ENCODE peak calls at places on chromosomes 1 and 21, in four cellular contexts. F, G, Z and Y are unnamed samples.

GRCh38 chr1:192475329-192475728 is 100.2 kb upstream of the RGS1 start:
- DNase-seq in G (no peak), Z (no peak), F (no peak), Y (no peak)

GRCh38 chr1:221863635-221864034 is 121.7 kb upstream of the DUSP10 start:
- DNase-seq in F (no peak), G (no peak), Z (no peak), Y (peak; percentile 44)

GRCh38 chr1:94110021-94110761 is 10.8 kb downstream of the ABCA4 start:
- DNase-seq in Z (no peak), G (no peak), F (no peak), Y (no peak)

GRCh38 chr1:116352349-116352813 is 20.7 kb upstream of the ATP1A1 start:
- DNase-seq in G (no peak), Z (no peak), F (no peak), Y (no peak)

GRCh38 chr1:107318932-107319331 is 178.1 kb downstream of the NTNG1 start:
- DNase-seq in F (no peak), G (no peak), Z (no peak), Y (no peak)

GRCh38 chr1:7679873-7680790 is 91.0 kb upstream of the VAMP3 start:
- DNase-seq in F (peak; percentile 8), G (peak; percentile 53), Z (peak; percentile 67), Y (no peak)

GRCh38 chr1:175919001-175919400 is 175.6 kb upstream of the TNR start:
- DNase-seq in G (no peak), Z (no peak), F (no peak), Y (no peak)

GRCh38 chr1:169894424-169895145 is 889 bp upstream of the SCYL3 start:
- DNase-seq in G (no peak), F (no peak), Z (no peak), Y (no peak)

GRCh38 chr1:224726783-224727182 is 110.7 kb downstream of the CNIH3 start:
- DNase-seq in F (peak; percentile 97), Z (no peak), G (peak; percentile 97), Y (no peak)

GRCh38 chr1:110583505-110583904 is 22.7 kb downstream of the KCNA2 start:
- DNase-seq in G (no peak), F (no peak), Z (no peak), Y (no peak)

GRCh38 chr1:115983584-115983983 is 7.3 kb downstream of the SLC22A15 start:
- DNase-seq in F (no peak), Z (no peak), G (no peak), Y (no peak)

GRCh38 chr1:230179249-230179648 is 112.2 kb downstream of the GALNT2 start:
- DNase-seq in G (no peak), Z (no peak), F (no peak), Y (no peak)

GRCh38 chr1:32817815-32818786 is 648 bp downstream of the S100PBP start:
- DNase-seq in F (peak; percentile 40), G (peak; percentile 79), Z (peak; percentile 90), Y (peak; percentile 64)

GRCh38 chr1:169676001-169676400 is 35.4 kb downstream of the SELL start:
- DNase-seq in Z (no peak), F (peak; percentile 30), G (peak; percentile 65), Y (no peak)

GRCh38 chr1:180614746-180615145 is 17.1 kb upstream of the XPR1 start:
- DNase-seq in F (no peak), Z (no peak), G (no peak), Y (no peak)

GRCh38 chr1:93501829-93502369 is 54.0 kb downstream of the FNBP1L start:
- DNase-seq in G (no peak), F (no peak), Z (no peak), Y (no peak)

DNA sequence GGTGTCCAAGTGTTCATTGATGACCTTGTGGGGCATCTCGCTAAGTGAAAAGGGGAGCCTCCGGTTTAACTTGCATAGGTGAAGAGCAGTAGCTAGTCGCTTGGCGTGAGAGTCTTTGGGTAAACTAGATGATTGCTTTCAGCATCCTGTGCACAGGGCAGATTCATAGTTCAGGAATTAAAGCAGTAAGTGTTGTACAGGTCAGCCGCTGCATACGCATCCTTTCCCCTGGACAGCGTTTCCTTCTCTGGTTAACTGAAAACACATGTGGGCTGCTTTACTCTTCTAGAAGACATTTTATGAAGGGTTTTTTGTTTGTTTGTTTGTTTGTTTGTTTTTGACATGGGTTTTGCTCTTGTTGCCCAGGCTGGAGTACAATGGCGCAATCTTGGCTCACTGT is 12.1 kb downstream of the NDUFV3 start:
- DNase-seq in F (no peak), G (no peak), Z (no peak), Y (no peak)
- TF ChIP-seq EZH2 in F (no peak), G (no peak), Z (no peak), Y (no peak)

GRCh38 chr1:3075666-3076387 is 6.8 kb downstream of the PRDM16 start:
- DNase-seq in G (no peak), Z (no peak), F (no peak), Y (no peak)

GRCh38 chr1:3073520-3074296 is 4.7 kb downstream of the PRDM16 start:
- DNase-seq in G (no peak), F (no peak), Z (peak; percentile 62), Y (no peak)

GRCh38 chr1:3072948-3073519 is 4.0 kb downstream of the PRDM16 start:
- DNase-seq in G (no peak), Z (no peak), F (no peak), Y (no peak)

GRCh38 chr1:3074800-3075199 is 5.8 kb downstream of the PRDM16 start:
- DNase-seq in G (no peak), F (no peak), Z (no peak), Y (no peak)

GRCh38 chr1:3074297-3074741 is 5.3 kb downstream of the PRDM16 start:
- DNase-seq in G (no peak), Z (peak; percentile 67), F (no peak), Y (no peak)
- TF ChIP-seq EZH2 in G (no peak), Z (no peak), F (no peak), Y (no peak)

DNA sequence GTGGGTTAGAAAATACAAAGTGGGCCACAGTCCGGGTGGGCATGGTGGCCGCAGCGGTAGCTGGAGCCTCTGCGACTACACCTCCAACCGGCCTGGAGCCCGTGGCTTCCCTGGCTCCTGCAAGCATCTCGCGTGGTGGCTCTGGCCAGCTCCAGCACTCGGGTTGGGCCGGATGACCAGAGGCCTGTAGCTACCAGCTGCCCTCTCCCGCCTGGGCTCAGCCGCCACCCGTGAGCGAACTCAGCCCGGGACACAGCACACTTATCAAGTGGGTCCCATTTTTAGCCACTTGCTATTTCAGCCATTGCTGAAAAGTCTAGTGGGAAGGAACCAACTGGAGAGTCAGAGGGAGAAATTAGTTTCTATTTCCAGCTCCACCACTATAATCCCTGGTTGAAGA is 107.7 kb upstream of the CACYBP start:
- DNase-seq in G (no peak), Z (no peak), F (no peak), Y (no peak)
- TF ChIP-seq EZH2 in G (no peak), Z (no peak), F (no peak), Y (no peak)

DNA sequence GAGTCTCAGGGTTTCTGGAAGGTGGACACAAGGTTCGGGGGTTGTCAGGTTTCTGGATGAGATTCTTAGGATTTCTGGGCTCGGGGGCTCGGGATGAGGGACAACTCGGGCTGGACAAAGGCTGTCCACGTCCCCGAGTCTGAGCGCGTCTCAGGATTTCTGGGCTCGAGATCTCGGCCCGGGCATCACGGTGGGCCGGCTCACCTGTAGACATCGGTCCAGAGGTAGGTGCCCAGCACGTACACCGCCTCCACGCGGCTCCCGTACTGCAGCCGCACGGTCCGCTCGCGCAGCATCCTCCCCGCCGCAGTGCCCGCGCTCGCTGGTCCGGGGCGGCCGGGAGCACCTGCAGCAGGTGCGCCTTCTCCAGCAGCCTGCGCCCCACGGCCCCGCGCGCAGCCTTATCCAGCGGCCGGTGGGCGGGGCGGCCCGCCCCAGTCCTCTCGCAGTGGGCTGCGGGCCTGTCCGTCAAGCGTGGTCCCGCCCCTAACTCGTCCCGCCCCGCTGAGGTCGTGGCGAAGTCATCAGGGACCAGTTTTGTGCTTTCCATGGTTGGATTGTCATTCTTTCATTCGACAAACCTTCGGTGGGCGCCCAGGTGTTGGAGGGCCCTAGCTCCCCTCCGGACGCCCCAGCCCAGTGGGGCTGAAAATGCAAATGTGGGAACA is at the start of gene PADI2:
- DNase-seq in G (peak; percentile 75), Z (peak; percentile 89), F (peak; percentile 30), Y (peak; percentile 52)
- TF ChIP-seq EZH2 in G (no peak), Z (no peak), F (peak; percentile 46), Y (no peak)

GRCh38 chr1:194292912-194293311 is 1106.5 kb upstream of the B3GALT2 start:
- DNase-seq in F (no peak), G (no peak), Z (no peak), Y (no peak)
- TF ChIP-seq EZH2 in F (no peak), G (no peak), Z (no peak), Y (no peak)

GRCh38 chr21:42652527-42653491 is 612 bp upstream of the PDE9A start:
- DNase-seq in F (peak; percentile 39), Z (peak; percentile 91), G (peak; percentile 50), Y (no peak)
- TF ChIP-seq EZH2 in F (peak; percentile 70), Z (peak; percentile 25), G (no peak), Y (no peak)

DNA sequence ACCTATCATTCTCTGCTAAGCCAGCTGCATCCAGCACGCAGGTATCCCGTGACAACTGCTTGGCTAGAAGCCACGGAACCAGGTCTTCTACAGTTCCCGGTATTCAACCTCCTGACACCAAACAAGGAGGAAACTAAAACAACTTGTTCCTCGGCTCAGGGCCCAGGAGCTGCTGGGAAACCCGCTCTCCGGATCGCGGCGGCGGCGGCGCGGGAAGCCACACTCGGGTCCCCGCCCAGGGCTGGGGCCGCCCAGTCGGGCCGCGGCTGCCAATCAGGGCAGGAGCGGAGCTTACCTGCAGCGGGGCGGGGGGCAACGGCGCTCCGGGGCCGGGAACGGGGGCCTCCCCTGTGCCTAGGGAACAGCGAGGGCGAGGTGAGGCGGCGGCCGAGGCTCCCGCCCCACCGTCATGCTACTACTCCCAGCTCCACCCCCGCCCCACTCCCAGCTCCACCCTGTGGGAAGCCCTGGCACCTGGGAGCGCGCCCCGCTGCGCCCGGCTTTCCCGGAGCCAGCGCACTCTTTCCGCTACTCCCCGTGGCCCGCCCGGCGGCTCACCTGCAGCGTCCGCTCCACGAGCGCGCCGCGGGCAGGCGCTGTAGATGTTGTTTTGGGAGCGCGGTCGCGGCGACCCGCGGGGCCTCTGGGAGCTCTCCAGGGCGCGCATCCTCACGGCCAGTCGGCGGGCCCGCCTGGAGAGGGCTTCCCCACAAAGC is 12.1 kb downstream of the IL24 start:
- DNase-seq in F (no peak), G (peak; percentile 53), Z (peak; percentile 71), Y (no peak)
- TF ChIP-seq EZH2 in F (no peak), G (no peak), Z (peak; percentile 81), Y (no peak)

GRCh38 chr21:33071878-33072306 is 2.0 kb downstream of the OLIG1 start:
- DNase-seq in Z (peak; percentile 59), F (peak; percentile 28), G (peak; percentile 31), Y (peak; percentile 66)
- TF ChIP-seq EZH2 in Z (peak; percentile 99), F (no peak), G (peak; percentile 95), Y (no peak)

GRCh38 chr1:22592919-22593790 is 29.9 kb downstream of the EPHA8 start:
- DNase-seq in F (no peak), Z (no peak), G (no peak), Y (no peak)
- TF ChIP-seq EZH2 in F (no peak), Z (no peak), G (no peak), Y (no peak)